ENCODE peak calls at places on chromosome 22, in ten cellular contexts. L is HL-60; N is fibroblast of lung; I is PC-3; G is GM23338; Z is CD4-positive, alpha-beta T cell; O is uterus; X is transverse colon; W is psoas muscle; R is H9. T is an unnamed sample.

GRCh38 chr22:30211124-30211820 is 35.3 kb downstream of the LIF start:
- DNase-seq in W (no peak), N (no peak), L (no peak), O (no peak), X (no peak), G (no peak), Z (no peak), R (no peak), I (no peak), T (no peak)

GRCh38 chr22:19105867-19106802 is 16.1 kb downstream of the DGCR2 start:
- DNase-seq in W (no peak), N (no peak), L (peak), O (no peak), R (peak), I (peak), X (no peak), Z (peak), G (peak), T (no peak)

GRCh38 chr22:34414467-34415440 is 494.5 kb upstream of the LARGE1 start:
- DNase-seq in O (no peak), N (peak), G (peak), L (peak), W (no peak), X (peak), Z (no peak), I (peak), R (peak), T (peak)

GRCh38 chr22:30575011-30575671 is 676 bp upstream of the GAL3ST1 start:
- DNase-seq in L (no peak), G (peak), N (peak), O (peak), Z (no peak), X (no peak), R (peak), W (peak), I (no peak), T (no peak)

GRCh38 chr22:31128156-31128555 is 5.4 kb downstream of the INPP5J start:
- DNase-seq in X (no peak), R (no peak), N (no peak), O (no peak), G (no peak), I (no peak), L (no peak), W (peak), Z (no peak), T (no peak)

GRCh38 chr22:44364750-44365118 is 52.0 kb upstream of the SHISAL1 start:
- DNase-seq in N (no peak), X (no peak), O (no peak), L (no peak), R (no peak), Z (no peak), I (no peak), W (peak), G (no peak), T (no peak)

GRCh38 chr22:45083659-45084305 is 74.0 kb upstream of the PHF21B start:
- DNase-seq in N (peak), O (no peak), G (no peak), L (no peak), W (no peak), Z (no peak), R (no peak), X (no peak), I (peak), T (peak)

GRCh38 chr22:39650996-39651782 is 80.6 kb downstream of the CACNA1I start:
- DNase-seq in W (peak), R (no peak), N (no peak), L (no peak), G (no peak), I (no peak), O (no peak), X (no peak), Z (no peak), T (no peak)

GRCh38 chr22:39904864-39905263 is 4.0 kb downstream of the GRAP2 start:
- DNase-seq in W (no peak), Z (no peak), G (no peak), L (no peak), X (no peak), R (no peak), N (no peak), O (no peak), I (no peak), T (no peak)

GRCh38 chr22:30763815-30764686 is 69.4 kb downstream of the OSBP2 start:
- DNase-seq in G (peak), W (no peak), L (peak), N (peak), R (peak), O (no peak), Z (peak), X (peak), I (peak), T (peak)

GRCh38 chr22:25869771-25870170 is 127.8 kb downstream of the MYO18B start:
- DNase-seq in X (no peak), N (no peak), I (no peak), O (no peak), W (no peak), R (no peak), G (no peak), L (peak), Z (no peak), T (no peak)

GRCh38 chr22:17172172-17172833 is 13.2 kb upstream of the HDHD5 start:
- DNase-seq in N (no peak), W (peak), R (peak), L (no peak), Z (no peak), O (peak), X (no peak), G (peak), I (no peak), T (no peak)

GRCh38 chr22:25172153-25172552 is 27.5 kb upstream of the CRYBB3 start:
- DNase-seq in X (peak), I (peak), R (no peak), G (no peak), Z (peak), N (no peak), O (no peak), W (peak), L (no peak), T (no peak)

GRCh38 chr22:11629661-11630385 is 3898.2 kb upstream of the OR11H1 start:
- DNase-seq in R (no peak), L (no peak), W (peak), Z (no peak), I (no peak), N (no peak), X (no peak), O (no peak), G (no peak), T (no peak)

GRCh38 chr22:39080052-39080762 is 3.1 kb downstream of the APOBEC3G start:
- DNase-seq in W (peak), G (no peak), N (no peak), O (no peak), L (no peak), Z (no peak), I (no peak), R (no peak), X (no peak), T (no peak)

GRCh38 chr22:49833340-49834007 is 5.8 kb upstream of the BRD1 start:
- DNase-seq in Z (no peak), R (no peak), G (no peak), O (no peak), L (no peak), X (no peak), N (no peak), I (peak), W (peak), T (peak)

GRCh38 chr22:32048069-32048468 is 5.0 kb downstream of the SLC5A1 start:
- DNase-seq in O (no peak), G (no peak), I (no peak), Z (no peak), X (no peak), W (no peak), L (no peak), R (no peak), N (no peak), T (no peak)

DNA sequence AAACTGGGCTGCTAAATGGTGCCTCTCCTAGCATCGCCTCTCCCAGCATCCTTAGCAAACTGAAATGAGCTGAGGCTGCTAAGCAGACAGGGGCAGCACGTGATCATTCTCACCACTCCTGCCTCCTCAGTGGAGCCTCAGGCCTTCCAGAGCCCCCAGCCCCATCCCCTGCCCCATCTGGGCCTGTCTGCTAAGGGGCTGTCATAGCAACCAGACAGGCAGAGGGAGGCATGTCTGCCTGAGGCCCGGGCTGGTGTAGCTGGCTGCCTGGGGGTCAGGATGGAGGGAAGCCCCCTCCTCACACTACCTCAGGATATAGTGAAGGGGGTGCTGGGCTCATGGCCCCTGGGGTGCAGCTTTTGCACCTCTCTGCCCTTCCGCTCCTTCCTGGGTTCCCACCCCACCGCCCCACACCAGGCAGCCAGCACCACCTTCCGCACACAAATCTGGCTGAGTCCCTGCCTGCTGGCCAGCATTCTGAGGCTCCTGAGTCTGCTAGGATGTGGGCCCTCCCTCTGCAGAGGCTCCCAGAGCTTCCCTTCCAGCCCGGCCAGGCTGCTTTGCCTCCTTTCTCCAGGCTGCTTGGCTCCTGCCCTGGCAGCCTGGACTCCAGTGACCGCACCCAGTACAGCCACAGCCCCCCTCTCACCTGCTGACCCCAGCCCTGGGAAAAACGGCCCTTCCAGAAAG is 47.5 kb upstream of the TTLL12 start:
- DNase-seq in O (no peak), Z (no peak), N (no peak), W (no peak), R (no peak), I (no peak), X (no peak), G (no peak), L (no peak), T (no peak)
- H3K27ac ChIP-seq in O (no peak), Z (no peak), N (no peak), W (no peak), R (no peak), I (no peak), X (no peak), G (no peak), L (no peak), T (no peak)

GRCh38 chr22:22216450-22216959 is 28.1 kb upstream of the VPREB1 start:
- DNase-seq in R (no peak), O (no peak), W (no peak), Z (no peak), N (no peak), L (no peak), X (no peak), G (no peak), I (no peak), T (no peak)
- TF ChIP-seq CTCF in R (no peak), O (no peak), W (no peak), Z (no peak), N (no peak), L (no peak), X (no peak), G (no peak), I (no peak), T (no peak)

GRCh38 chr22:28750471-28750881 is 8.6 kb downstream of the HSCB start:
- DNase-seq in W (no peak), L (no peak), I (peak), N (peak), R (no peak), G (no peak), O (no peak), X (no peak), Z (no peak), T (no peak)
- H3K27ac ChIP-seq in W (no peak), L (no peak), I (peak), N (peak), R (no peak), G (no peak), O (no peak), X (no peak), Z (no peak), T (no peak)

GRCh38 chr22:36238348-36239149 is 778 bp downstream of the APOL2 start:
- DNase-seq in X (peak), N (no peak), W (no peak), O (no peak), Z (no peak), I (no peak), L (no peak), R (peak), G (no peak), T (no peak)

GRCh38 chr22:36239150-36239400 is 252 bp downstream of the APOL2 start:
- DNase-seq in W (no peak), O (no peak), Z (no peak), L (no peak), I (no peak), G (no peak), N (no peak), X (no peak), R (no peak), T (no peak)

GRCh38 chr22:36236338-36237319 is 2.7 kb downstream of the APOL2 start:
- DNase-seq in G (no peak), R (peak), O (no peak), X (no peak), N (no peak), W (no peak), Z (no peak), I (no peak), L (no peak), T (no peak)

GRCh38 chr22:36237462-36238347 is 1.6 kb downstream of the APOL2 start:
- DNase-seq in X (peak), W (no peak), L (no peak), I (peak), G (no peak), O (no peak), R (peak), Z (no peak), N (no peak), T (no peak)

GRCh38 chr22:36239401-36240171 is at the start of gene APOL2:
- DNase-seq in X (peak), G (peak), R (peak), W (peak), N (peak), L (peak), Z (peak), I (peak), O (peak), T (peak)
- TF ChIP-seq CTCF in X (peak), G (peak), R (peak), W (peak), N (peak), L (peak), Z (peak), I (peak), O (peak), T (peak)

DNA sequence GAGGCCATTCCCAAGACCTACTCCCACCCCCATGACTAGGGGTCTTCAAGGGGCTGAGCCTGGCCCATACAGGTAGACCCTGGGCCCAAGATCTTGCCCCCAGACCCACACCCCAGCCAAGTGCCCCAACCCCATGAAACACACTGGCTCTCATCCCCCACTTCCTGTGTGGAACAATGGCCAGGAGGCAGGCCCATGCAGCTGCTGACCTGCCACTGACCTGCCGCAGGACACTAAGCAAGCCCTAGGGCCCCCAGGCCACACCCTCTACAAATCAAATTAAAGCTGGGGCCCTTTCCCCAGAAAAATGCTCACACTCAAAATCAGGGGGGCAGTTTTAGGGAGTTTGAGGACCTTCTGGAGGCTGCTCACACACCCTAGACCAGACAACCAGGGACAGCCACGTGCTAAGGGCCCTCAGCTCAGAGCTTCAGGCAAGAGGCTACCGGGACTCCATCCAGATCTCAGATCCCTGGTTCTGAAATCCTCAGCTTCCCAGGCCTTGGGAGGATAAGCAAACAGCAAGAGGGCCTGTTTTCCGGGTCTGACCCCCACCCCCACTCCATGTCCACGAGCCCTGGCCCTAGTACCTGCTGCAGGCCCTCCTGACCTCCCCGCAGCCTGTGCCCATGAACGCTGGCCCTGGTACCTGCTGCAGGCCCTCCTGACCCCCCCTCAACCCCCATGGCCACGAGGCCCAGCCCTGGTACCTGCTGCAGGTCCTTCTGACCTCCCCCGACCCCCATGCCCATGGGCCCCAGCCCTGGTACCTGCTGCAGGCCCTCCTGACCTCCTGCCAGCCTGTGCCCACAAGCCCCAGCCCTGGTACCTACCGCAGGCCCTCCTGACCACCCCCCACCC is 10.0 kb downstream of the CARD10 start:
- DNase-seq in G (no peak), N (no peak), O (no peak), X (no peak), Z (no peak), R (no peak), I (no peak), L (no peak), W (no peak), T (no peak)
- H3K27ac ChIP-seq in G (no peak), N (no peak), O (no peak), X (peak), Z (no peak), R (no peak), I (no peak), L (no peak), W (peak), T (peak)

DNA sequence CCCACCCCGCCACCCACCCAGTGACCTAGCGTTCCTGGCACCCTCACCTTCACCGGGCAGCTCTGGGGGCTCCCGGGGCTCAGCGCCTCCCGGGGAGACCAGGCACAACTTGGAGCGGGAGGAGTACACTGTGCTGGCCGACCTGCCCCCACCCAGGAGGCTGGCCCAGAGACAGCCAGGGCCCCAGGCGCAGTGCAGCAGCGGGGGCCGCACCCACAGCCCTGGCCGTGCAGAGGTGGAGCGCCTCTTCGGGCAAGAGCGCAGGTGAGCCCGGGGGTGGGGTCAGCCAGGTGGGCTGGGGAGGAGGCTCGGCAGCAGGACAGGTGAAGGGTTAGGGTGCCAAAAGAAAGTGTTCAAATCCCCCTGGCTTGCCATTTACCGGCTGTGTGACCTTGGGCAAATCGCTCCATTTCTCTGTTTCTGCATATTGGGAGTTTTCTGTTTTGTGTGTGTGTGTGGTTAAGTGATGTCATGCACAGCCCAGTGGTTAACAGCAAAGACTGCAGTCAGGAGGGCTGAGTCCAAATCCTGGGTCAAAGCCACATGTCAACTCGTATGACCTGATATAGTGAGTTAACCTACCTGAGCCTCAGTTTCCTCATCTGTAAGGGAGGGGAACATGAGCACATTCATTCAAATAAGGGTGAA is 29.5 kb downstream of the TRIOBP start:
- DNase-seq in N (no peak), G (no peak), Z (no peak), W (no peak), L (peak), I (no peak), R (no peak), X (no peak), O (no peak), T (no peak)
- TF ChIP-seq CTCF in N (peak), G (no peak), Z (no peak), W (no peak), L (no peak), I (peak), R (no peak), X (no peak), O (no peak), T (no peak)

T was measured in RWPE1.